ENCODE peak calls at places on chromosomes 13 and 19, in five cellular contexts. X, C, O, R and G are unnamed samples.

GRCh38 chr19:54420383-54421168 is 5.3 kb downstream of the TTYH1 start:
- DNase-seq in O (no peak), R (no peak), X (peak; percentile 95), C (no peak), G (no peak)

GRCh38 chr13:110138700-110139036 is 168.3 kb downstream of the COL4A1 start:
- DNase-seq in R (no peak), C (no peak), X (no peak), O (no peak), G (no peak)

GRCh38 chr13:102825921-102826706 is 19.7 kb upstream of the ERCC5 start:
- DNase-seq in X (no peak), C (no peak), O (peak; percentile 93), R (peak; percentile 94), G (peak; percentile 92)

GRCh38 chr13:97223711-97224461 is 1.8 kb downstream of the MBNL2 start:
- DNase-seq in X (peak; percentile 52), O (peak; percentile 96), R (peak; percentile 95), C (peak; percentile 71), G (peak; percentile 94)

GRCh38 chr13:51837016-51837415 is 8.0 kb downstream of the TMEM272 start:
- DNase-seq in R (no peak), X (no peak), C (no peak), O (no peak), G (no peak)

GRCh38 chr19:55014714-55015113 is 23.4 kb downstream of the GP6 start:
- DNase-seq in X (no peak), C (no peak), O (no peak), R (no peak), G (no peak)

GRCh38 chr13:21014666-21015170 is 46.7 kb downstream of the LATS2 start:
- DNase-seq in R (peak; percentile 86), C (no peak), O (peak; percentile 91), X (no peak), G (peak; percentile 89)

GRCh38 chr13:27302643-27303262 is 32.1 kb downstream of the RASL11A start:
- DNase-seq in O (no peak), C (no peak), R (no peak), X (no peak), G (no peak)

GRCh38 chr19:44875666-44876418 is 15.2 kb upstream of the TOMM40 start:
- DNase-seq in X (no peak), R (peak; percentile 48), C (peak; percentile 62), O (peak; percentile 21), G (no peak)

GRCh38 chr13:37143901-37144300 is 38.4 kb upstream of the CSNK1A1L start:
- DNase-seq in X (no peak), C (no peak), R (peak; percentile 89), O (peak; percentile 82), G (peak; percentile 20)

GRCh38 chr13:32940601-32941000 is 75.6 kb upstream of the KL start:
- DNase-seq in R (peak; percentile 30), O (peak; percentile 56), X (no peak), C (no peak), G (peak; percentile 28)

GRCh38 chr13:113862766-113863510 is 938 bp downstream of the GAS6 start:
- DNase-seq in O (no peak), C (peak; percentile 62), R (peak; percentile 36), X (no peak), G (peak; percentile 70)

GRCh38 chr19:37361994-37362393 is 8.9 kb upstream of the ZNF527 start:
- DNase-seq in R (peak; percentile 36), C (no peak), X (no peak), O (peak; percentile 67), G (peak; percentile 23)

GRCh38 chr19:33795370-33796163 is 1.1 kb upstream of the KCTD15 start:
- DNase-seq in R (peak; percentile 76), O (peak; percentile 75), C (peak; percentile 85), X (peak; percentile 88), G (peak; percentile 95)

GRCh38 chr13:67620665-67621064 is 390.5 kb upstream of the PCDH9 start:
- DNase-seq in C (no peak), O (peak; percentile 86), X (no peak), R (peak; percentile 82), G (peak; percentile 46)

GRCh38 chr19:29775575-29775900 is 36.3 kb upstream of the CCNE1 start:
- DNase-seq in O (no peak), R (no peak), X (no peak), C (no peak), G (no peak)

GRCh38 chr13:49517461-49517860 is 21.7 kb downstream of the PHF11 start:
- DNase-seq in C (no peak), R (no peak), O (no peak), X (no peak), G (no peak)

GRCh38 chr13:21139374-21139773 is 37.0 kb downstream of the SKA3 start:
- DNase-seq in O (no peak), X (no peak), R (no peak), C (peak; percentile 23), G (no peak)

GRCh38 chr19:3367572-3368440 is 1.4 kb downstream of the NFIC start:
- DNase-seq in R (no peak), C (peak; percentile 53), X (no peak), O (no peak), G (no peak)

GRCh38 chr19:7373862-7374261 is 25.1 kb downstream of the ARHGEF18 start:
- DNase-seq in X (no peak), O (no peak), C (no peak), R (no peak), G (no peak)

GRCh38 chr19:15445227-15445605 is 4.5 kb downstream of the WIZ start:
- DNase-seq in O (no peak), R (no peak), X (no peak), C (no peak), G (no peak)

GRCh38 chr19:4389064-4389375 is 11.3 kb downstream of the SH3GL1 start:
- DNase-seq in X (no peak), O (no peak), C (no peak), R (no peak), G (no peak)

GRCh38 chr19:4390017-4390861 is 10.1 kb downstream of the SH3GL1 start:
- DNase-seq in X (no peak), R (no peak), O (peak; percentile 56), C (no peak), G (no peak)

GRCh38 chr19:4389511-4390016 is 10.8 kb downstream of the SH3GL1 start:
- DNase-seq in O (no peak), R (no peak), X (no peak), C (no peak), G (no peak)

GRCh38 chr19:4386038-4386782 is 14.1 kb downstream of the SH3GL1 start:
- DNase-seq in C (no peak), R (no peak), O (peak; percentile 53), X (no peak), G (peak; percentile 54)

GRCh38 chr19:4388171-4389063 is 11.9 kb downstream of the SH3GL1 start:
- DNase-seq in X (no peak), C (no peak), O (no peak), R (no peak), G (no peak)
- H3K4me1 ChIP-seq in X (peaks cover 37% of the 10 kb centered on the region), C (peaks cover 5% of the 10 kb centered on the region), O (peaks cover 46% of the 10 kb centered on the region), R (peaks cover 41% of the 10 kb centered on the region), G (peaks cover 61% of the 10 kb centered on the region)

DNA sequence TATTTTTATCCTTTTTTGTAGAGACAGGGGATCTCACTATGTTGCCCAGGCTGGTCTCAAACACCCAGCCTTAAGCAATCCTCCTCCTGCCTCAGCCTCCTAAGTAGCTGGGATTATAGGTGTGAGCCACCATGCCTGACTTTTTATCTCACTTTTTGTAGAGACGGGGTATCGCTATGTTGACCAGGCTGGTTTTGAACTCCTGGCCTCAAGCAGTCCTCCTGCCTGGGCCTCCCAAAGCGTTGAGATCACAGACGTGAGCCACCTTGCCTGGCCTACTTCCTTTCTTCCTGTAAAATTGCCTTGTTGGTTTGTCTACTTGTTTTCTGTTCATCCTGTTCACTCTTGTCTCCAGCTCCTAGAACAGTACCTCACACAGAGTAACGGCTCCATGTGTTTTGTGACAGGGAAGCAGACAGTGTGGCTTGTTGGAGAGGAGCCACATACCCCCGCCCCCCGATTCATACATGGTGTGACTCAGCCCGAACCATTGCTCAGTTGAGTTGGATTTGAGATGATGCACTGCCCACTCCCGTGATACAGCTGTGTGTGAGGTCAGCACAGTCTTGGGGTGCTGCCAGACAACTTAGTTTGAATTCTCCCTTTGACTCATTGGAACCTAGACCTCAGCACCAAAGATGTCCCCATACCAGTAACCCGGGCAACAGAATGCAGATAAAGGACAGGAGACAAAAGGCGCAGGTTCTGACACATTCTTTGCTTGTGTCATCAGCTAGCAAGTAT is 34.2 kb downstream of the GPR42 start:
- DNase-seq in X (peak; percentile 17), R (peak; percentile 80), O (peak; percentile 92), C (no peak), G (peak; percentile 32)
- H3K4me3 ChIP-seq in X (no peak overlapping the region), R (no peak overlapping the region), O (no peak overlapping the region), C (no peak overlapping the region), G (no peak overlapping the region)

DNA sequence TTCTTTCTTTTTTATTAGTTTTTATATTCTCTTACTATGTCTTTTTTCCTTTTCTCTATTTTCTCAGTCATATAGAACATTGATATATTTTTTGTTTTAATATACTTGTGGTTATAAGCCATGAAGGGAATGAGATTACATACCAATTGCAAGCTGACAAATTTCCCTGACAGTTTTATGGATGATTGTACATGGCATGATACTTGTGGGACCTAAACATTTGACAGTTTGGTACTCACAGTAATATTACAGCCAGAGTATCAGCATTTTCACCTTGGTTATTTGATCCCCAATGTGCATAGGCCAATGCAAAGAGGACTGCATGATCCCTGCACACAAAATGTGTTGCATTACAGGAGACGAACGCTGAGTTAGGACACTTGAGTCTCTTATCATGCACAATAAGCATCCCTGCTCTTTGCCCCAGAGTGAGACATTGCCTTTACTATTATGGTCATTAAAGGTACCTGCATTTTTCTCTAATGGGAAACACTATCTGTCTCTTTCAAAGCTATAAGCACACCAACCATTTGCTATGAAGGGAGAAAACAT is 713.4 kb upstream of the PCDH20 start:
- DNase-seq in X (no peak), C (no peak), O (no peak), R (no peak), G (no peak)
- H3K9ac ChIP-seq in X (no peak overlapping the region), C (no peak overlapping the region), O (no peak overlapping the region), R (no peak overlapping the region), G (no peak overlapping the region)

GRCh38 chr19:18278521-18279265 is 2.7 kb downstream of the JUND start:
- DNase-seq in C (peak; percentile 43), R (no peak), X (no peak), O (no peak), G (peak; percentile 62)

GRCh38 chr19:18281082-18282020 is at the start of gene JUND:
- DNase-seq in X (peak; percentile 99), R (peak; percentile 88), O (peak; percentile 98), C (peak; percentile 96), G (peak; percentile 99)

GRCh38 chr19:18280247-18281081 is 958 bp downstream of the JUND start:
- DNase-seq in X (no peak), C (peak; percentile 81), R (peak; percentile 47), O (peak; percentile 69), G (peak; percentile 76)

GRCh38 chr19:18279266-18279515 is 2.2 kb downstream of the JUND start:
- DNase-seq in C (no peak), R (no peak), X (no peak), O (no peak), G (no peak)

DNA sequence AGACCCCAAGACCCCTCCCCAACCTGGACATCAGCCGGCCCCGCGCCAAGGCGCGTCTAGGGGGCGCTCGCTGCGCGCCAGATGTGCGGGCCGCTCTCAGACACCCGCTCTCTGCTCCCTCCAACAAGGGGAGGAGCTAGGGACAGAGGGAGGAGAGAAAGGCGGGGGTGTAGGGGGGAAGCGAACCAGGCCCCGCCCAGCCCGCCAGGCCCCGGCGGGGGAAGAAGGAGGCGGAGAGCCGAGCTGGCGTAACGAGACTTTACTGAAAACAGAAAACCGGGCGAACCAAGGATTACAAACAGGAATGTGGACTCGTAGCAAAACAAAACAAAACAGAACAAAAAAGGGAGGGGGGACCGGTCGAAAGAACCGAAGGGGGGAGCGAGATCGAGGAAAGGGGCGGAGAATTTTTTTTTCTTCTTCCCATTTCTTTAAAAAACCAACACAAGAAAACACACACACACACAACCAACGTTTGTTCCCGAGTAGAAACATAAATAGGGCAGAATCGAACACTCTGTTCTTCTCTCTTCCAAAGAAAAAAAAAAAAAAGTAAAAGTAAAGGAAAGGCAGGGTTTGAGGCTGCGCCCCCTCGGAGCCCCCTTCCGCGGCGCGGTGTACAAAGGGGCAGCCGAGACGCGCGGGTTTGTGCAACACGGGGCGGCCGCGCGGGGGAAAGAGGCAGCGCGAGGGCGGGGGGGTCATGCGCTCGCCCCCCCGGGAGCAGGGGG is 1.7 kb downstream of the JUND start:
- DNase-seq in X (peak; percentile 97), C (peak; percentile 94), O (peak; percentile 92), R (peak; percentile 81), G (peak; percentile 95)
- H3K4me1 ChIP-seq in X (peaks cover 17% of the 10 kb centered on the region), C (peaks cover 28% of the 10 kb centered on the region), O (peaks cover 23% of the 10 kb centered on the region), R (peaks cover 39% of the 10 kb centered on the region), G (peaks cover 38% of the 10 kb centered on the region)